ENCODE peak calls at places on chromosomes 3 and 15, in four cellular contexts. O is naive B cell, L is amniotic stem cell, V is NCI-H526 treated with DMSO at 0.1 percent for 48 hours. N is an unnamed sample.

GRCh38 chr3:48477959-48478480 is 26.0 kb downstream of the SHISA5 start:
- DNase-seq in V (no peak), O (no peak), L (no peak), N (no peak)

GRCh38 chr3:78872195-78872594 is 895.6 kb downstream of the ROBO1 start:
- DNase-seq in L (no peak), V (no peak), O (no peak), N (no peak)

GRCh38 chr3:183581496-183582155 is 26.1 kb upstream of the KLHL6 start:
- DNase-seq in L (no peak), V (no peak), O (no peak), N (no peak)

GRCh38 chr3:195208183-195208582 is 62.8 kb downstream of the XXYLT1 start:
- DNase-seq in O (no peak), L (no peak), V (no peak), N (no peak)

GRCh38 chr3:190053919-190054672 is 66.6 kb downstream of the P3H2 start:
- DNase-seq in L (peak), V (no peak), O (no peak), N (no peak)

GRCh38 chr3:63857311-63857710 is 6.3 kb downstream of the THOC7 start:
- DNase-seq in O (no peak), V (no peak), L (no peak), N (no peak)

GRCh38 chr3:128867200-128868125 is 12.0 kb upstream of the ACAD9 start:
- DNase-seq in O (no peak), V (no peak), L (no peak), N (no peak)

GRCh38 chr3:58988041-58988440 is 61.8 kb downstream of the CFAP20DC start:
- DNase-seq in V (no peak), O (no peak), L (no peak), N (no peak)

GRCh38 chr3:188262913-188263683 is 109.1 kb downstream of the LPP start:
- DNase-seq in V (no peak), L (no peak), O (no peak), N (no peak)

GRCh38 chr15:77869021-77869895 is 208.3 kb downstream of the TBC1D2B start:
- DNase-seq in O (no peak), L (no peak), V (no peak), N (no peak)

GRCh38 chr3:160434071-160434470 is 15.5 kb downstream of the TRIM59 start:
- DNase-seq in L (peak), V (no peak), O (no peak), N (no peak)

GRCh38 chr3:20739814-20740213 is 553.8 kb upstream of the SGO1 start:
- DNase-seq in V (no peak), L (no peak), O (no peak), N (no peak)

N was measured in WERI-Rb-1.